ENCODE peak calls at places on chromosome 20, in ten cellular contexts. A, O, D, T, Y, W, X, N, Q and M are unnamed samples.

GRCh38 chr20:1664911-1665310 is 7.3 kb upstream of the SIRPG start:
- DNase-seq in X (no peak), D (peak; percentile 18), N (no peak), T (no peak), A (no peak), Q (no peak), Y (peak; percentile 50), W (peak; percentile 4), O (no peak), M (no peak)

GRCh38 chr20:57008217-57008616 is 258.2 kb downstream of the BMP7 start:
- DNase-seq in O (peak; percentile 75), D (no peak), Q (peak; percentile 76), W (no peak), T (no peak), X (no peak), A (peak; percentile 44), N (no peak), Y (no peak), M (no peak)

GRCh38 chr20:53409177-53409576 is 184.5 kb downstream of the ZNF217 start:
- DNase-seq in W (no peak), Q (no peak), T (no peak), Y (no peak), D (no peak), O (no peak), X (no peak), A (no peak), N (no peak), M (no peak)

GRCh38 chr20:45087814-45088213 is 13.1 kb downstream of the KCNS1 start:
- DNase-seq in N (no peak), X (no peak), A (no peak), Y (no peak), Q (peak; percentile 70), O (no peak), W (no peak), D (no peak), T (no peak), M (no peak)

GRCh38 chr20:20732641-20733040 is 20.2 kb upstream of the RALGAPA2 start:
- DNase-seq in O (no peak), W (no peak), T (no peak), Y (no peak), N (no peak), Q (no peak), A (no peak), D (no peak), X (no peak), M (no peak)

GRCh38 chr20:53692465-53693067 is 98.9 kb upstream of the ZNF217 start:
- DNase-seq in Y (no peak), T (no peak), W (peak; percentile 32), D (no peak), Q (peak; percentile 74), N (peak; percentile 41), O (no peak), A (no peak), X (no peak), M (no peak)

GRCh38 chr20:61646986-61647385 is 394.9 kb downstream of the CDH4 start:
- DNase-seq in N (no peak), Q (no peak), X (no peak), A (no peak), D (no peak), Y (no peak), T (no peak), O (no peak), W (no peak), M (no peak)

GRCh38 chr20:38764563-38765355 is 16.5 kb downstream of the ACTR5 start:
- DNase-seq in N (peak; percentile 76), X (no peak), A (peak; percentile 87), T (peak; percentile 50), Q (peak; percentile 88), O (peak; percentile 96), Y (no peak), W (no peak), D (no peak), M (no peak)

GRCh38 chr20:38201356-38201755 is 36.3 kb upstream of the TGM2 start:
- DNase-seq in T (peak; percentile 79), X (no peak), A (peak; percentile 88), Y (no peak), N (peak; percentile 68), D (no peak), W (no peak), Q (peak; percentile 79), O (peak; percentile 85), M (no peak)

GRCh38 chr20:694496-694895 is 18.9 kb upstream of the SCRT2 start:
- DNase-seq in W (no peak), D (no peak), N (no peak), Q (no peak), T (no peak), O (no peak), A (no peak), Y (no peak), X (no peak), M (no peak)

GRCh38 chr20:49396230-49396629 is 86.2 kb downstream of the KCNB1 start:
- DNase-seq in T (no peak), D (no peak), X (no peak), W (no peak), Q (no peak), A (no peak), N (no peak), O (no peak), Y (no peak), M (no peak)

GRCh38 chr20:40743172-40743775 is 54.2 kb upstream of the MAFB start:
- DNase-seq in D (no peak), Q (no peak), N (no peak), O (no peak), Y (peak; percentile 31), W (no peak), A (no peak), T (no peak), X (no peak), M (no peak)

GRCh38 chr20:43187476-43188233 is 2.1 kb downstream of the PTPRT start:
- DNase-seq in N (peak; percentile 91), O (peak; percentile 65), T (peak; percentile 91), Q (peak; percentile 79), Y (peak; percentile 74), X (peak; percentile 10), W (peak; percentile 14), A (peak; percentile 48), D (peak; percentile 6), M (peak; percentile 45)

GRCh38 chr20:4740774-4741431 is 19.2 kb downstream of the PRND start:
- DNase-seq in A (peak; percentile 40), N (peak; percentile 30), D (peak; percentile 61), Y (peak; percentile 60), T (peak; percentile 74), Q (peak; percentile 68), X (no peak), W (peak; percentile 48), O (peak; percentile 30), M (peak; percentile 73)

GRCh38 chr20:3805594-3806264 is 9.6 kb downstream of the CDC25B start:
- DNase-seq in Q (peak; percentile 57), X (no peak), N (no peak), T (no peak), D (no peak), W (no peak), Y (no peak), A (peak; percentile 52), O (peak; percentile 43), M (no peak)

GRCh38 chr20:25225642-25226432 is 22.0 kb upstream of the PYGB start:
- DNase-seq in Y (no peak), T (no peak), W (no peak), O (no peak), N (no peak), Q (no peak), A (no peak), D (no peak), X (no peak), M (no peak)

GRCh38 chr20:56987992-56988391 is 278.4 kb downstream of the BMP7 start:
- DNase-seq in D (no peak), W (no peak), Q (peak; percentile 80), N (no peak), Y (no peak), O (no peak), A (peak; percentile 39), X (no peak), T (no peak), M (no peak)

GRCh38 chr20:22577515-22578220 is 6.7 kb downstream of the FOXA2 start:
- DNase-seq in N (no peak), D (no peak), W (no peak), X (no peak), A (no peak), T (no peak), O (no peak), Y (no peak), Q (peak; percentile 19), M (no peak)

GRCh38 chr20:59939879-59940128 is 301 bp downstream of the PPP1R3D start:
- DNase-seq in Q (no peak), A (no peak), N (no peak), D (no peak), O (no peak), X (no peak), Y (peak; percentile 9), T (no peak), W (no peak), M (no peak)

GRCh38 chr20:32036716-32037355 is 15.2 kb upstream of the HCK start:
- DNase-seq in W (no peak), N (no peak), O (no peak), Q (no peak), D (no peak), Y (no peak), T (no peak), A (no peak), X (no peak), M (no peak)

GRCh38 chr20:50259705-50260479 is 69.3 kb downstream of the CEBPB start:
- DNase-seq in W (no peak), Y (no peak), O (no peak), X (no peak), A (no peak), T (no peak), Q (no peak), N (no peak), D (no peak), M (no peak)

GRCh38 chr20:11810316-11811130 is 107.2 kb upstream of the BTBD3 start:
- DNase-seq in Q (peak; percentile 75), N (peak; percentile 10), Y (no peak), T (no peak), O (peak; percentile 78), D (no peak), A (peak; percentile 61), X (no peak), W (no peak), M (no peak)

GRCh38 chr20:51121901-51122412 is 99.0 kb upstream of the KCNG1 start:
- DNase-seq in Q (peak; percentile 87), X (no peak), N (peak; percentile 70), D (no peak), T (no peak), O (peak; percentile 25), W (no peak), A (no peak), Y (no peak), M (no peak)

GRCh38 chr20:33653218-33653899 is 8.8 kb upstream of the C20orf144 start:
- DNase-seq in O (peak; percentile 74), D (no peak), N (no peak), W (peak; percentile 38), X (peak; percentile 64), A (peak; percentile 61), Y (peak; percentile 72), T (peak; percentile 79), Q (peak; percentile 69), M (peak; percentile 69)